ENCODE peak calls at places on chromosome 22, in four cellular contexts. G is IMR-90, X is SK-N-SH, W is K562. F is an unnamed sample.

GRCh38 chr22:36287881-36288515 is 35.1 kb downstream of the APOL1 start:
- DNase-seq in W (no peak), X (no peak), G (no peak), F (no peak)

GRCh38 chr22:32852346-32853251 is 51.1 kb downstream of the TIMP3 start:
- DNase-seq in X (peak; percentile 37), G (no peak), W (peak; percentile 33), F (no peak)

GRCh38 chr22:45397806-45398205 is 15.6 kb downstream of the SMC1B start:
- DNase-seq in X (no peak), W (peak; percentile 1), G (no peak), F (peak; percentile 18)

GRCh38 chr22:29994941-29995340 is 85.3 kb upstream of the HORMAD2 start:
- DNase-seq in W (peak; percentile 36), G (peak; percentile 33), X (no peak), F (no peak)

GRCh38 chr22:39488563-39489083 is 13.5 kb upstream of the MIEF1 start:
- DNase-seq in X (no peak), W (peak; percentile 87), G (no peak), F (no peak)

GRCh38 chr22:17951315-17951714 is 73.0 kb downstream of the MICAL3 start:
- DNase-seq in X (no peak), W (no peak), G (no peak), F (no peak)

GRCh38 chr22:26213826-26214225 is 44.6 kb downstream of the SEZ6L start:
- DNase-seq in W (no peak), X (no peak), G (no peak), F (no peak)

GRCh38 chr22:30328466-30329049 is 1.8 kb upstream of the TBC1D10A start:
- DNase-seq in W (no peak), G (no peak), X (no peak), F (no peak)

GRCh38 chr22:30212363-30212995 is 34.1 kb downstream of the LIF start:
- DNase-seq in W (peak; percentile 40), G (peak; percentile 95), X (peak; percentile 30), F (peak; percentile 81)

GRCh38 chr22:27251563-27251962 is 550.0 kb downstream of the MN1 start:
- DNase-seq in W (no peak), X (no peak), G (no peak), F (no peak)

GRCh38 chr22:33746501-33746928 is 173.8 kb downstream of the LARGE1 start:
- DNase-seq in X (no peak), G (no peak), W (no peak), F (peak; percentile 29)

GRCh38 chr22:33940741-33941140 is 20.5 kb upstream of the LARGE1 start:
- DNase-seq in G (no peak), X (no peak), W (no peak), F (no peak)

GRCh38 chr22:17774206-17774927 is at the start of gene BID:
- DNase-seq in X (peak; percentile 84), G (peak; percentile 17), W (peak; percentile 71), F (no peak)

GRCh38 chr22:33922268-33922667 is 2.0 kb upstream of the LARGE1 start:
- DNase-seq in X (no peak), G (peak; percentile 34), W (no peak), F (no peak)

GRCh38 chr22:22752556-22753477 is 108.4 kb downstream of the GGTLC2 start:
- DNase-seq in W (no peak), X (no peak), G (peak; percentile 47), F (no peak)

GRCh38 chr22:18001040-18001893 is 23.1 kb downstream of the MICAL3 start:
- DNase-seq in X (peak; percentile 95), G (peak; percentile 99), W (peak; percentile 98), F (peak; percentile 97)

GRCh38 chr22:39363751-39364484 is 14.1 kb downstream of the SYNGR1 start:
- DNase-seq in W (peak; percentile 44), X (peak; percentile 78), G (no peak), F (no peak)

GRCh38 chr22:23856721-23857605 is 712 bp upstream of the SLC2A11 start:
- DNase-seq in G (peak; percentile 46), X (peak; percentile 63), W (no peak), F (no peak)

GRCh38 chr22:33722817-33723216 is 197.5 kb downstream of the LARGE1 start:
- DNase-seq in G (no peak), W (no peak), X (no peak), F (no peak)

GRCh38 chr22:29216873-29217666 is 11.4 kb downstream of the EMID1 start:
- DNase-seq in W (no peak), X (peak; percentile 22), G (peak; percentile 78), F (no peak)

GRCh38 chr22:23119492-23120414 is 22.0 kb downstream of the RSPH14 start:
- DNase-seq in W (peak; percentile 80), X (no peak), G (no peak), F (no peak)

GRCh38 chr22:39175127-39176066 is 22.9 kb upstream of the CBX7 start:
- DNase-seq in W (no peak), X (no peak), G (no peak), F (no peak)

GRCh38 chr22:24434472-24435322 is 7.3 kb downstream of the ADORA2A start:
- DNase-seq in W (no peak), X (peak; percentile 17), G (no peak), F (no peak)

GRCh38 chr22:38833061-38833460 is 10.8 kb downstream of the NPTXR start:
- DNase-seq in W (no peak), G (no peak), X (no peak), F (no peak)

GRCh38 chr22:37418627-37419369 is 8.5 kb downstream of the ELFN2 start:
- DNase-seq in W (no peak), X (no peak), G (no peak), F (no peak)
- TF ChIP-seq RCOR1 in W (no peak), X (no peak), G (no peak), F (no peak)

GRCh38 chr22:40665312-40665711 is 14.0 kb upstream of the MCHR1 start:
- DNase-seq in W (no peak), X (no peak), G (peak; percentile 85), F (no peak)
- TF ChIP-seq RCOR1 in W (no peak), X (no peak), G (no peak), F (no peak)

GRCh38 chr22:42994917-42995562 is 19.9 kb downstream of the PACSIN2 start:
- DNase-seq in G (peak; percentile 94), X (no peak), W (no peak), F (peak; percentile 95)

GRCh38 chr22:43000441-43001175 is 14.3 kb downstream of the PACSIN2 start:
- DNase-seq in X (no peak), W (peak; percentile 52), G (peak; percentile 74), F (no peak)

GRCh38 chr22:42996646-42997365 is 18.1 kb downstream of the PACSIN2 start:
- DNase-seq in G (no peak), X (no peak), W (no peak), F (no peak)

GRCh38 chr22:42994276-42994916 is 20.6 kb downstream of the PACSIN2 start:
- DNase-seq in X (no peak), G (no peak), W (no peak), F (no peak)

DNA sequence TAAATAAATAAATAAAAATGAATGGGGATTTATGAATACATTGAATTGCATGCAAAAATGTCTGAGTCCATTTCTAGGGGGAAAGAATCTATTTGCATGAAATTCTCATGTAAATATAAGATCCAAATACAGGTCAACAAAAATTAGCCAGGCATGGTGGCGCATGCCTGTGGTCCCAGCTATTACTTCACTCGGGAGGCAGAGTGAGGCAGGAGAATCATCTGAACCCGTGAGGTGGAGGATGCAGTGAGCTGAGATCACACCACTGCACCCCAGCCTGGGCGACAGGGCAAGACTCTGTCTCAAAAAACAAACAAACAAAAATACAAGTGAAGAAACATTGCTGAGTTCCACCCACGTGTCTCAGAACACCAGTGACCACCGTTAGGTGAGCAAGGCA is 17.4 kb downstream of the PACSIN2 start:
- DNase-seq in G (no peak), X (no peak), W (no peak), F (no peak)
- TF ChIP-seq RCOR1 in G (no peak), X (no peak), W (no peak), F (no peak)

GRCh38 chr22:41557401-41558240 is 3.2 kb upstream of the CSDC2 start:
- DNase-seq in G (peak; percentile 94), X (no peak), W (peak; percentile 22), F (no peak)
- TF ChIP-seq RCOR1 in G (no peak), X (no peak), W (no peak), F (no peak)

GRCh38 chr22:19713650-19714319 is 518 bp upstream of the SEPTIN5 start:
- DNase-seq in X (peak; percentile 90), W (no peak), G (no peak), F (no peak)
- TF ChIP-seq RCOR1 in X (no peak), W (no peak), G (no peak), F (no peak)

DNA sequence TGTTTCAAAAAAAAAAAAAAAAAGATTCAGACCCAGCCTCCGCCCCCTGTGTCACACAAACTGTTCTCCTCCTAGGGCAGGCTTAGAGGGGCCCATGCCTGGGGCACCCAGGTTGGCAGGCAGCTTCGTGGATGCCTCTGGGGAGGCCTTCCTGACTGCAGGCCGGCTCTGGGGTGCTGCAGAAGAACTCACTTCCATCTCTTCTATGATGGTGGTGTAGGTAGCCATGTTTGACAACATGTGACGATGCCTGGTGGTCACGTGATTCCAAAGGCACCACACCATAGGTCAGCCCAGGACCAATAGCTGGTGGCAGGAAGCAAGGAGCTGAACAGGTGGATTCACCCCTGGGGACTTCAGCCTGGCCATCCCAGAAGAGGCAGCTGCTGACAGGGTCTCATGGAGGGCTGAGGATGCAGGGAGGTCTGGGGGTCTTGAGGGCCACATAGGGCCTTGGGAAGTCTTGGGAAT is 24.1 kb upstream of the CELSR1 start:
- DNase-seq in G (peak; percentile 23), W (peak; percentile 34), X (peak; percentile 63), F (peak; percentile 77)
- TF ChIP-seq RCOR1 in G (no peak), W (no peak), X (no peak), F (no peak)

GRCh38 chr22:44012172-44012571 is 11.9 kb upstream of the PARVB start:
- DNase-seq in X (no peak), G (no peak), W (no peak), F (no peak)
- TF ChIP-seq RCOR1 in X (no peak), G (no peak), W (no peak), F (no peak)

GRCh38 chr22:48959496-48959895 is 868.2 kb downstream of the BRD1 start:
- DNase-seq in W (no peak), G (no peak), X (no peak), F (no peak)
- TF ChIP-seq RCOR1 in W (no peak), G (no peak), X (no peak), F (no peak)

F was measured in A549.